ENCODE peak calls at places on chromosomes 16 and 17, in nine cellular contexts. Z is foreskin fibroblast, M is OCI-LY7, V is nephron progenitor cell, K is spleen, I is IMR-90, Y is upper lobe of left lung, L is GM12865, T is mesothelial cell of epicardium. P is an unnamed sample.
A peak's percentile ranks its signal among the peaks of the same experiment; 100 is the strongest.

GRCh38 chr17:33777674-33778073 is 477.4 kb upstream of the CCL2 start:
- DNase-seq in Z (no peak), M (no peak), V (no peak), K (no peak), I (no peak), Y (no peak), L (no peak), T (no peak), P (no peak)

GRCh38 chr17:18141210-18141803 is 32.8 kb downstream of the MYO15A start:
- DNase-seq in Z (peak; percentile 78), M (peak; percentile 75), V (peak; percentile 34), K (no peak), I (peak; percentile 55), Y (no peak), L (peak; percentile 59), T (no peak), P (no peak)

GRCh38 chr16:16029431-16030011 is 80.1 kb downstream of the ABCC1 start:
- DNase-seq in Z (peak; percentile 68), M (no peak), V (no peak), K (no peak), I (peak; percentile 68), Y (no peak), L (no peak), T (no peak), P (no peak)

GRCh38 chr17:8935194-8935593 is 30.3 kb downstream of the PIK3R5 start:
- DNase-seq in Z (no peak), M (no peak), V (no peak), K (peak; percentile 84), I (no peak), Y (peak; percentile 86), L (peak; percentile 85), T (no peak), P (no peak)

GRCh38 chr17:72788950-72789585 is 303.4 kb downstream of the SLC39A11 start:
- DNase-seq in Z (peak; percentile 52), M (no peak), V (no peak), K (no peak), I (peak; percentile 54), Y (no peak), L (no peak), T (no peak), P (no peak)

GRCh38 chr17:45405250-45406086 is 27.2 kb downstream of the ARHGAP27 start:
- DNase-seq in Z (peak; percentile 45), M (peak; percentile 32), V (peak; percentile 89), K (peak; percentile 71), I (no peak), Y (no peak), L (no peak), T (no peak), P (no peak)

GRCh38 chr16:14131774-14132695 is 60.9 kb downstream of the MRTFB start:
- DNase-seq in Z (no peak), M (no peak), V (no peak), K (no peak), I (peak; percentile 16), Y (no peak), L (no peak), T (no peak), P (no peak)

GRCh38 chr16:11297492-11298142 is 16.5 kb upstream of the PRM1 start:
- DNase-seq in Z (peak; percentile 82), M (peak; percentile 96), V (peak; percentile 42), K (peak; percentile 96), I (peak; percentile 70), Y (peak; percentile 94), L (peak; percentile 93), T (no peak), P (no peak)

GRCh38 chr16:66469932-66470546 is 42.9 kb downstream of the BEAN1 start:
- DNase-seq in Z (no peak), M (no peak), V (no peak), K (no peak), I (no peak), Y (no peak), L (no peak), T (no peak), P (no peak)

GRCh38 chr17:16383216-16383615 is 2.3 kb downstream of the UBB start:
- DNase-seq in Z (no peak), M (no peak), V (no peak), K (no peak), I (no peak), Y (no peak), L (no peak), T (no peak), P (no peak)

GRCh38 chr17:66716236-66717026 is 118.5 kb upstream of the CACNG5 start:
- DNase-seq in Z (no peak), M (no peak), V (peak; percentile 22), K (no peak), I (peak; percentile 21), Y (no peak), L (no peak), T (peak; percentile 32), P (no peak)

GRCh38 chr17:35162755-35163154 is 15.1 kb downstream of the UNC45B start:
- DNase-seq in Z (no peak), M (no peak), V (no peak), K (no peak), I (no peak), Y (no peak), L (no peak), T (no peak), P (no peak)

GRCh38 chr17:5592382-5592781 is 8.1 kb upstream of the NLRP1 start:
- DNase-seq in Z (peak; percentile 67), M (peak; percentile 62), V (no peak), K (no peak), I (peak; percentile 44), Y (no peak), L (peak; percentile 53), T (no peak), P (no peak)

GRCh38 chr17:34533811-34534527 is 45.4 kb upstream of the TMEM132E start:
- DNase-seq in Z (peak; percentile 4), M (no peak), V (no peak), K (no peak), I (no peak), Y (no peak), L (no peak), T (no peak), P (no peak)

GRCh38 chr16:9091867-9092281 is 430 bp downstream of the HAPSTR1 start:
- DNase-seq in Z (peak; percentile 63), M (peak; percentile 57), V (no peak), K (peak; percentile 94), I (no peak), Y (no peak), L (peak; percentile 55), T (no peak), P (peak; percentile 74)

GRCh38 chr17:56867948-56868376 is 34.0 kb downstream of the DGKE start:
- DNase-seq in Z (peak; percentile 78), M (no peak), V (no peak), K (no peak), I (peak; percentile 67), Y (no peak), L (no peak), T (no peak), P (no peak)

GRCh38 chr16:70758786-70759185 is 42.2 kb downstream of the VAC14 start:
- DNase-seq in Z (no peak), M (no peak), V (no peak), K (peak; percentile 25), I (no peak), Y (no peak), L (no peak), T (no peak), P (no peak)

GRCh38 chr17:67891481-67892119 is 66.3 kb downstream of the BPTF start:
- DNase-seq in Z (peak; percentile 78), M (no peak), V (no peak), K (no peak), I (peak; percentile 85), Y (peak; percentile 27), L (no peak), T (no peak), P (no peak)

GRCh38 chr16:68995011-68995504 is 110.4 kb upstream of the HAS3 start:
- DNase-seq in Z (peak; percentile 57), M (no peak), V (no peak), K (no peak), I (peak; percentile 58), Y (peak; percentile 27), L (peak; percentile 47), T (no peak), P (no peak)
- TF ChIP-seq CTCF in Z (peak; percentile 23), M (peak; percentile 44), V (peak; percentile 14), K (no peak), I (peak; percentile 39), Y (no peak), L (no peak), T (no peak), P (peak; percentile 60)

DNA sequence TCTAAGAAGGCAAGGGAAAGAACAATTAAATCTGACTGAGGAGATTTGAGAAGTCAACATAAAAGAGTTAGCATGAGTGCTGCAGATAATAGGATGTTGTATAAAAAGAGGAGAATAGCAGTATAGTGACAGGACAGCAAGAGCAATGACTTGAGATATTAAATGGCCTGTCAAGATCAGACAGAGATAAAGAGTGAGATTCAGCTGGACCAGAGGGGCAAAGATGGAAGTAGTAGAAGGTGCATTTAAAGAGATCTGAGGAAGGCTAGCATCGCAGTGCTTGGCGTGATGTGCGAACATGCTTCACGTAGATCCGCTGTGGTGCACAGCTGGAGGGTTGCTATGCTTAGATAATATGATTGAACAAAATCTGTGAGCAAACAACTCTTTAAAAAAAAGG is 1422.6 kb upstream of the CDH8 start:
- DNase-seq in Z (no peak), M (no peak), V (no peak), K (no peak), I (no peak), Y (no peak), L (no peak), T (no peak), P (no peak)
- TF ChIP-seq CTCF in Z (no peak), M (no peak), V (no peak), K (no peak), I (no peak), Y (no peak), L (no peak), T (no peak), P (no peak)

DNA sequence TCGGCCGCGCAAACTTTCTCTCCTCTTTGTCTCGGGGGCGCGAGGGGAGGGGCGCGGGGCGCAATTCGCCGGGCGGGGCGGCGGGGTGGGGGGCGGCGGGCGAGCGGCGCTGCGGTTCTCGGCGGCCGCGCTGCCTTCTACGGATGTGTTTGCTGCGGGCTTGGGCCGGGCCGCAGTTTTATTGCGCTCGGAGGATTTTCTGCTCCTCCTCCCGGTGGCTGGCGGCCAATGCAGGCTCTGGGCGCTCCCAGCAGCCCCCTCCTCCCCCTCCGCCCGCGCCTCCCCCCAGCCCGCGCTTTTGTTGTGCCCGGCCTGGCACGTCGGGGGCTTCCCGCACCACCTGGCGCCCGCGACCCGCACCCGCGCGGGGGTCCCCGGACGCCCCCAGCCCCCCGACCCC is at the start of gene TIMP2:
- DNase-seq in Z (peak; percentile 95), M (peak; percentile 52), V (peak; percentile 89), K (peak; percentile 96), I (peak; percentile 83), Y (peak; percentile 88), L (peak; percentile 32), T (peak; percentile 83), P (peak; percentile 92)
- TF ChIP-seq CTCF in Z (no peak), M (no peak), V (no peak), K (no peak), I (peak; percentile 2), Y (peak; percentile 40), L (peak; percentile 19), T (peak; percentile 44), P (peak; percentile 71)

DNA sequence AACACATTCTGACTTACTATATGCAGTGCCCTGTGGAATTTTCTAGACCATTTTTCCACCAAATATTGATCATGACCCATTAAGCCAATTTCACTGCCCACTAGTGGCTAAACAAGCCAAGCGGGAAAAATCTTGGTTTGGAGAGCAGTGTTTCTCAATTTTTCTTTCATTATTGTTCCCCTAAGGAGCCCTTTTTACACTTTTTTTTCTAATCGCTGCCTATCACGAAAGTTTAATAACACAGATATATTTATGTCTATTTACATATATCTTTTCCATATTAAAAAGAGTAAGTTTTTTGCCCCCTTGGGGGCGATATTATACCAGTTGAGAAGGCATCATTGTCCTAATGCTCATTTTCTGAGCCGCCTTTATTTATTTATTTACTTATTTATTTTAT is 10.8 kb upstream of the TLCD3B start:
- DNase-seq in Z (peak; percentile 65), M (peak; percentile 39), V (no peak), K (no peak), I (peak; percentile 46), Y (no peak), L (no peak), T (no peak), P (no peak)
- TF ChIP-seq CTCF in Z (peak; percentile 52), M (peak; percentile 76), V (peak; percentile 41), K (no peak), I (peak; percentile 61), Y (peak; percentile 36), L (no peak), T (peak; percentile 60), P (peak; percentile 72)

P was measured in type B pancreatic cell.